ENCODE peak calls at places on chromosomes 2 and 18, in six cellular contexts. R, C, F, G, D and K are unnamed samples.

GRCh38 chr2:46876741-46877384 is 38.7 kb downstream of the MCFD2 start:
- DNase-seq in C (peak), D (no peak), R (peak), F (peak), G (no peak), K (peak)

GRCh38 chr18:72161686-72162085 is 382.5 kb downstream of the CBLN2 start:
- DNase-seq in D (no peak), G (no peak), R (no peak), F (no peak), C (no peak), K (no peak)

GRCh38 chr2:49583010-49583409 is 428.7 kb upstream of the FSHR start:
- DNase-seq in C (no peak), G (no peak), R (no peak), D (no peak), F (no peak), K (no peak)

GRCh38 chr18:32324173-32324572 is 134.3 kb downstream of the MEP1B start:
- DNase-seq in G (no peak), F (no peak), D (no peak), R (no peak), C (no peak), K (no peak)

GRCh38 chr18:49585781-49586663 is 24.2 kb downstream of the LIPG start:
- DNase-seq in R (no peak), D (no peak), G (no peak), C (no peak), F (no peak), K (no peak)

GRCh38 chr2:129001926-129002325 is 683.3 kb upstream of the HS6ST1 start:
- DNase-seq in R (no peak), C (no peak), D (no peak), G (no peak), F (no peak), K (no peak)

GRCh38 chr18:44507729-44508325 is 172.9 kb upstream of the SETBP1 start:
- DNase-seq in D (peak), C (no peak), G (no peak), F (no peak), R (no peak), K (peak)

GRCh38 chr2:173101687-173102086 is 26.0 kb downstream of the MAP3K20 start:
- DNase-seq in C (no peak), R (no peak), D (peak), F (no peak), G (no peak), K (no peak)

GRCh38 chr18:48502906-48503305 is 35.9 kb upstream of the CTIF start:
- DNase-seq in D (no peak), F (no peak), R (no peak), C (no peak), G (no peak), K (no peak)

GRCh38 chr18:40124107-40124506 is 1830.9 kb upstream of the PIK3C3 start:
- DNase-seq in R (no peak), G (no peak), F (no peak), D (no peak), C (no peak), K (no peak)

GRCh38 chr2:69271831-69272257 is 115.2 kb downstream of the GFPT1 start:
- DNase-seq in G (no peak), R (no peak), C (no peak), D (no peak), F (no peak), K (peak)

GRCh38 chr2:85755122-85756027 is 1.6 kb downstream of the ATOH8 start:
- DNase-seq in R (no peak), C (no peak), F (no peak), G (no peak), D (no peak), K (no peak)

GRCh38 chr2:55431982-55432627 is 12.4 kb upstream of the CCDC88A start:
- DNase-seq in C (peak), R (no peak), D (no peak), F (peak), G (no peak), K (no peak)

GRCh38 chr2:25131567-25132295 is 36.6 kb downstream of the POMC start:
- DNase-seq in C (no peak), R (peak), D (no peak), G (no peak), F (no peak), K (no peak)

GRCh38 chr2:74632209-74632938 is 15.8 kb downstream of the M1AP start:
- DNase-seq in G (no peak), D (no peak), R (no peak), F (no peak), C (no peak), K (no peak)

GRCh38 chr2:134774786-134775641 is 56.2 kb upstream of the TMEM163 start:
- DNase-seq in D (no peak), R (no peak), F (no peak), C (peak), G (no peak), K (no peak)

GRCh38 chr18:57437782-57438668 is 2.9 kb downstream of the ONECUT2 start:
- DNase-seq in R (no peak), F (peak), G (no peak), C (peak), D (no peak), K (peak)
- H3K4me3 ChIP-seq in R (no peak), F (peak), G (peak), C (peak), D (no peak), K (no peak)

DNA sequence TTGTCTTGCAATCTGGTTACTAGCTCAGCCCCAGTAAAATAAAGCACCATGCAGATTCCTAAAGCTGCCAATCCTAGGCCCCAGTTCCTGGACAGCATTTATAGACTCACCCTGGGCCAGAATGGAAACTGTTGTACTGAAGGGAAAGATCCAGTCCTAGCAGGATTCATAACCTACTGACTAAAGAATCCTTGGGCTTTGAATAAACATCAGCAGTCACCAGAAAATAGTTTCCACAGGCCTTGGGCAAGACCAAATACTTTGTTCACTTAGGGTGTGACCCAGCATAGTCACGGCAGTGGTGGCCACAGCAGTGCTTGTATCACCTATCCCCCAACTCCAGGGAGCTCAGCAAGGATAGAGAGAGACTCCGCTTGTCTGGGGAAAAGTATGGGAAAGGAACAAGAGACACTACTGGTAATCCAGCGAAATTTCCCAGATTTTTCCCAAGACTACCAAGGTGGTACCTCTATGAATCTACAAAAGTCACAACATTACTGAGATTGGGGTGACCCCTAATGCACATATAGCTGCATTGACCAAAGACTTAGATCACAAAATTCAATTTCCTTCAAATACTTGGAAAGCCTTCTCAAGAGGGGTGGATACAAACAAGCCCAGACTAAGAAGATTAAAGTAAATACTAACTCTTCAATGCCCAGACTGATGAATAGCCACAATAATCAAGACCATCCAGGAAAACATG is 748.1 kb upstream of the LRATD1 start:
- DNase-seq in F (no peak), G (no peak), R (no peak), D (no peak), C (no peak), K (no peak)
- TF ChIP-seq CTCF in F (no peak), G (no peak), R (no peak), D (no peak), C (peak), K (no peak)

DNA sequence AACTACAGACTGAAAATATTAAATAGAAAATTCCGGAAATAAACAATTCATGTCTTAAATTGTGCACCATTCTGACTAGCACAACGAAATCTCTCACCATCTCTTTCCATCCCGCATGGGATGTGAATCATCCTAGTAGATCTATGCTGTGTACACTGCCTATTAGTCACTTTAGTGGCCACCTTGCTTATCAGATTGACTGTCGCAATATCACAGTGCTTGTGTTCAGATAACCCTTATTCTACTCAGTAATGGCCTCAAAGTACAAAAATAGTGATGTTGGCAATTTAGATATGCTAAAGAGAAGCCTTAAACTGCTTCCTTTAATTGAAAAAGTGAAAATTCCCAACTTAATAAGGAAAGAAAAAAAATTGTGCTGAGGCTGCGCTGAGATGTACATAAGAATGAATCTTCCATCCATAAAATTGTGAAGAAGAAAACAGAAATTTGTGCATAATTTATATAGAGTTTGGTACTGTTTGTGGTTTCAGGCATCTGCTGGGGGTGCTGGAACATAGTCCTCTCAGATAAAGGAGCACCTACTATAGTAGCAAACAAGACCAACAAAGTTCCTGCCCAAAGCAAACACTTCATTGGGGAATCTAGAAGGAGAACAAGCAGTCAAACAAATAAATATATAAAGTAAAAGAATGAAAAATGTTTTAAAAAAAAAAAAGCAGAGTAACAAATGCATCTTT is 12.0 kb downstream of the PSMD1 start:
- DNase-seq in G (no peak), C (no peak), D (no peak), F (peak), R (peak), K (no peak)
- TF ChIP-seq GABPA in G (no peak), C (no peak), D (no peak), F (no peak), R (no peak), K (no peak)

GRCh38 chr2:80141007-80141726 is 163.4 kb downstream of the LRRTM1 start:
- DNase-seq in R (peak), C (no peak), D (no peak), F (no peak), G (no peak), K (no peak)
- H3K4me3 ChIP-seq in R (no peak), C (no peak), D (no peak), F (no peak), G (no peak), K (no peak)

GRCh38 chr2:120224735-120225548 is 1.7 kb upstream of the TMEM185B start:
- DNase-seq in D (no peak), G (no peak), C (no peak), R (no peak), F (no peak), K (no peak)

GRCh38 chr2:120222186-120223033 is 790 bp downstream of the TMEM185B start:
- DNase-seq in D (no peak), F (no peak), G (no peak), R (no peak), C (no peak), K (no peak)

GRCh38 chr2:120221616-120222015 is 1.6 kb downstream of the TMEM185B start:
- DNase-seq in G (no peak), D (no peak), R (no peak), F (no peak), C (no peak), K (no peak)

GRCh38 chr2:120224256-120224655 is 1.1 kb upstream of the TMEM185B start:
- DNase-seq in F (no peak), R (no peak), C (no peak), D (no peak), G (no peak), K (no peak)

GRCh38 chr2:120223034-120223912 is at the start of gene TMEM185B:
- DNase-seq in C (peak), F (peak), G (no peak), R (peak), D (no peak), K (peak)
- TF ChIP-seq CTCF in C (peak), F (peak), G (peak), R (no peak), D (peak), K (no peak)

GRCh38 chr2:98480598-98480997 is 35.9 kb downstream of the INPP4A start:
- DNase-seq in R (no peak), D (no peak), C (peak), G (no peak), F (no peak), K (no peak)
- TF ChIP-seq GABPA in R (no peak), D (no peak), C (no peak), G (no peak), F (no peak), K (no peak)

GRCh38 chr2:130344578-130344977 is 1.9 kb downstream of the IMP4 start:
- DNase-seq in R (no peak), G (no peak), F (no peak), D (no peak), C (no peak), K (no peak)

GRCh38 chr2:130346741-130347066 is 4.0 kb downstream of the IMP4 start:
- DNase-seq in C (no peak), F (no peak), R (no peak), D (no peak), G (no peak), K (no peak)

GRCh38 chr2:130345091-130345490 is 2.4 kb downstream of the IMP4 start:
- DNase-seq in G (no peak), R (no peak), F (no peak), D (no peak), C (no peak), K (no peak)

GRCh38 chr2:130346041-130346740 is 3.5 kb downstream of the IMP4 start:
- DNase-seq in C (no peak), D (no peak), R (no peak), G (no peak), F (no peak), K (no peak)

GRCh38 chr2:130345611-130346010 is 2.9 kb downstream of the IMP4 start:
- DNase-seq in C (no peak), F (no peak), D (no peak), G (no peak), R (no peak), K (no peak)
- H3K4me3 ChIP-seq in C (no peak), F (no peak), D (no peak), G (no peak), R (no peak), K (no peak)